ENCODE peak calls at places on chromosomes 7 and 10, in nine cellular contexts. J is Calu3, Q is left ventricle myocardium superior, W is left lobe of liver, Z is AG04450, A is WERI-Rb-1, H is small intestine, D is GM12878, I is EH. N is an unnamed sample.

GRCh38 chr7:140033779-140034363 is 28.9 kb downstream of the PARP12 start:
- DNase-seq in H (no peak), Q (no peak), I (peak; percentile 11), Z (no peak), J (no peak), D (no peak), W (no peak), A (no peak), N (no peak)

GRCh38 chr7:96052860-96053452 is 268.9 kb downstream of the SLC25A13 start:
- DNase-seq in I (no peak), H (no peak), Q (no peak), A (no peak), J (no peak), Z (no peak), W (no peak), D (no peak), N (no peak)

GRCh38 chr10:122647383-122647968 is 52.2 kb downstream of the C10orf120 start:
- DNase-seq in I (no peak), W (peak; percentile 18), D (no peak), Z (no peak), A (no peak), H (no peak), Q (no peak), J (no peak), N (no peak)

GRCh38 chr10:614772-615582 is 74.5 kb downstream of the DIP2C start:
- DNase-seq in Z (no peak), W (no peak), I (peak; percentile 77), J (no peak), D (no peak), A (no peak), H (no peak), Q (peak; percentile 50), N (no peak)

GRCh38 chr10:78516236-78516635 is 482.6 kb downstream of the RPS24 start:
- DNase-seq in I (no peak), J (no peak), H (no peak), A (no peak), Q (no peak), D (no peak), Z (no peak), W (peak; percentile 18), N (no peak)

GRCh38 chr10:7007575-7008190 is 403.2 kb downstream of the SFMBT2 start:
- DNase-seq in Q (no peak), J (no peak), H (no peak), Z (no peak), W (no peak), A (no peak), D (no peak), I (no peak), N (no peak)

GRCh38 chr7:7157887-7158271 is 24.5 kb upstream of the C1GALT1 start:
- DNase-seq in Q (no peak), I (peak; percentile 77), H (no peak), A (no peak), J (no peak), W (no peak), Z (no peak), D (no peak), N (peak; percentile 84)

GRCh38 chr7:159105845-159106614 is 38.6 kb downstream of the VIPR2 start:
- DNase-seq in W (no peak), Q (peak; percentile 28), Z (no peak), A (peak; percentile 67), I (no peak), D (no peak), H (no peak), J (no peak), N (no peak)

GRCh38 chr7:133698127-133698526 is 429.0 kb upstream of the LRGUK start:
- DNase-seq in W (no peak), D (no peak), Q (no peak), I (peak; percentile 53), Z (no peak), H (no peak), J (no peak), A (no peak), N (peak; percentile 33)

GRCh38 chr7:17368856-17369520 is 70.5 kb downstream of the AHR start:
- DNase-seq in Z (no peak), H (no peak), J (no peak), W (no peak), A (no peak), D (no peak), I (no peak), Q (no peak), N (no peak)

GRCh38 chr10:104209575-104210198 is 22.5 kb downstream of the CFAP43 start:
- DNase-seq in J (peak; percentile 32), I (peak; percentile 51), Z (no peak), D (no peak), H (peak; percentile 50), W (no peak), A (peak; percentile 43), Q (no peak), N (peak; percentile 63)

GRCh38 chr10:132517951-132518521 is 19.6 kb upstream of the INPP5A start:
- DNase-seq in A (no peak), H (no peak), W (peak; percentile 47), Q (peak; percentile 72), J (no peak), Z (no peak), D (no peak), I (no peak), N (no peak)

GRCh38 chr10:7788640-7789335 is 811 bp downstream of the ATP5F1C start:
- DNase-seq in W (no peak), Q (no peak), D (no peak), I (peak; percentile 22), Z (no peak), H (no peak), A (no peak), J (peak; percentile 20), N (peak; percentile 44)

GRCh38 chr7:30321992-30322637 is 37.7 kb downstream of the ZNRF2 start:
- DNase-seq in D (peak; percentile 74), A (no peak), W (no peak), Q (no peak), J (no peak), Z (no peak), I (peak; percentile 57), H (peak; percentile 33), N (peak; percentile 40)

GRCh38 chr10:125057158-125058001 is 103.0 kb downstream of the CTBP2 start:
- DNase-seq in H (no peak), Z (peak; percentile 94), I (peak; percentile 93), D (no peak), W (no peak), A (peak; percentile 42), J (no peak), Q (peak; percentile 70), N (peak; percentile 91)

GRCh38 chr10:91409869-91410637 is at the start of gene HECTD2:
- DNase-seq in H (peak; percentile 72), J (peak; percentile 80), I (peak; percentile 81), Z (no peak), D (no peak), A (peak; percentile 79), W (peak; percentile 84), Q (peak; percentile 92), N (peak; percentile 83)

GRCh38 chr7:54841772-54842707 is 83.0 kb upstream of the SEC61G start:
- DNase-seq in I (peak; percentile 91), D (no peak), W (peak; percentile 77), A (peak; percentile 25), Z (peak; percentile 72), Q (peak; percentile 65), J (peak; percentile 66), H (no peak), N (peak; percentile 62)

GRCh38 chr10:90587081-90587491 is 270.8 kb downstream of the HTR7 start:
- DNase-seq in H (no peak), W (no peak), A (no peak), Q (no peak), Z (peak; percentile 11), J (no peak), D (no peak), I (peak; percentile 63), N (peak; percentile 48)

GRCh38 chr7:106377847-106378361 is 93.1 kb upstream of the NAMPT start:
- DNase-seq in I (no peak), W (no peak), D (no peak), Z (no peak), H (no peak), A (no peak), Q (no peak), J (no peak), N (no peak)

GRCh38 chr10:93266858-93267257 is 193.2 kb downstream of the CYP26A1 start:
- DNase-seq in J (no peak), W (no peak), Q (no peak), D (no peak), A (no peak), H (no peak), Z (no peak), I (no peak), N (no peak)

GRCh38 chr10:13658864-13659685 is 72.3 kb downstream of the PRPF18 start:
- DNase-seq in J (no peak), Q (peak; percentile 77), H (no peak), D (no peak), W (no peak), Z (no peak), I (no peak), A (no peak), N (no peak)

GRCh38 chr10:120508393-120508792 is 51.4 kb downstream of the PLPP4 start:
- DNase-seq in I (peak; percentile 76), H (no peak), D (no peak), J (peak; percentile 43), Q (no peak), Z (no peak), W (no peak), A (no peak), N (peak; percentile 87)

GRCh38 chr7:136114966-136115762 is 138.0 kb upstream of the MTPN start:
- DNase-seq in Z (peak; percentile 20), I (peak; percentile 55), A (peak; percentile 70), H (peak; percentile 12), D (no peak), Q (peak; percentile 49), J (peak; percentile 19), W (no peak), N (peak; percentile 56)

GRCh38 chr7:107032050-107032449 is 12.5 kb upstream of the PRKAR2B start:
- DNase-seq in A (no peak), Z (no peak), W (no peak), H (no peak), Q (no peak), J (no peak), I (no peak), D (no peak), N (no peak)

GRCh38 chr10:3716093-3716492 is 68.9 kb downstream of the KLF6 start:
- DNase-seq in Z (no peak), J (no peak), A (no peak), I (no peak), H (no peak), W (no peak), Q (no peak), D (no peak), N (no peak)

GRCh38 chr7:138784692-138785091 is 13.1 kb upstream of the TMEM213 start:
- DNase-seq in Z (no peak), W (no peak), H (no peak), Q (no peak), J (no peak), D (no peak), A (no peak), I (peak; percentile 52), N (peak; percentile 15)

GRCh38 chr10:5466451-5466996 is 32.8 kb downstream of the CALML5 start:
- DNase-seq in W (peak; percentile 68), H (peak; percentile 87), D (no peak), A (no peak), J (peak; percentile 59), Z (peak; percentile 68), I (peak; percentile 86), Q (no peak), N (peak; percentile 48)

GRCh38 chr7:117672433-117672832 is 192.6 kb downstream of the CFTR start:
- DNase-seq in Z (no peak), D (no peak), A (no peak), H (no peak), W (no peak), I (no peak), Q (no peak), J (no peak), N (no peak)

GRCh38 chr7:122736183-122736582 is 33.5 kb upstream of the RNF148 start:
- DNase-seq in I (no peak), A (no peak), Z (no peak), Q (no peak), D (no peak), J (no peak), W (no peak), H (no peak), N (no peak)

GRCh38 chr7:54542920-54543539 is 855 bp downstream of the VSTM2A start:
- DNase-seq in I (peak; percentile 3), W (no peak), Z (no peak), J (no peak), D (no peak), A (no peak), Q (no peak), H (no peak), N (no peak)

GRCh38 chr10:95513008-95513589 is 48.1 kb downstream of the SORBS1 start:
- DNase-seq in D (no peak), Q (no peak), I (no peak), W (peak; percentile 83), H (peak; percentile 32), A (no peak), Z (no peak), J (no peak), N (no peak)

N was measured in ELR.